ENCODE peak calls at places on chromosome 16, in five cellular contexts. N is left kidney, B is amniotic stem cell, O is HS-27A, A is GM12864. R is an unnamed sample.

GRCh38 chr16:81293909-81294802 is 20.6 kb upstream of the GAN start:
- DNase-seq in B (no peak), A (no peak), O (no peak), N (no peak), R (no peak)

GRCh38 chr16:66524601-66525164 is 25.2 kb downstream of the TK2 start:
- DNase-seq in O (no peak), A (peak), B (no peak), N (no peak), R (peak)

GRCh38 chr16:24626251-24626650 is 86.9 kb downstream of the RBBP6 start:
- DNase-seq in O (no peak), N (no peak), B (peak), A (no peak), R (no peak)

GRCh38 chr16:87956771-87957279 is 5.6 kb downstream of the BANP start:
- DNase-seq in A (peak), B (peak), O (no peak), N (peak), R (no peak)

GRCh38 chr16:28983644-28984043 is 1.2 kb upstream of the LAT start:
- DNase-seq in B (no peak), O (no peak), N (no peak), A (no peak), R (peak)

GRCh38 chr16:12625068-12625467 is 178.6 kb downstream of the CPPED1 start:
- DNase-seq in B (no peak), O (no peak), A (no peak), N (no peak), R (no peak)

GRCh38 chr16:64975821-64976220 is 146.0 kb downstream of the CDH11 start:
- DNase-seq in N (no peak), A (no peak), O (no peak), B (no peak), R (no peak)

GRCh38 chr16:8751481-8752311 is 45.7 kb downstream of the TMEM186 start:
- DNase-seq in B (peak), N (no peak), O (peak), A (no peak), R (peak)

GRCh38 chr16:74813109-74813641 is 38.6 kb upstream of the FA2H start:
- DNase-seq in N (peak), B (peak), A (peak), O (peak), R (peak)

R was measured in spleen.